ENCODE peak calls at places on chromosomes 12 and 14, in five cellular contexts. One of them, this sample, is unnamed.
A peak's percentile ranks its signal among the peaks of the same experiment; 100 is the strongest.

GRCh38 chr12:64696065-64696741 is 63.0 kb downstream of the GNS start:
- DNase-seq in CD8-positive, alpha-beta T cell: no peak
- DNase-seq in tibial artery: no peak
- DNase-seq in fibroblast of lung: peak; percentile 19
- DNase-seq in AG10803: peak; percentile 41
- DNase-seq in this sample: peak; percentile 74

GRCh38 chr14:52740751-52741150 is 10.8 kb downstream of the STYX start:
- DNase-seq in CD8-positive, alpha-beta T cell: no peak
- DNase-seq in fibroblast of lung: no peak
- DNase-seq in AG10803: no peak
- DNase-seq in tibial artery: no peak
- DNase-seq in this sample: no peak

GRCh38 chr12:71661977-71662522 is 1.6 kb downstream of the ZFC3H1 start:
- DNase-seq in AG10803: peak; percentile 53
- DNase-seq in fibroblast of lung: peak; percentile 77
- DNase-seq in tibial artery: no peak
- DNase-seq in CD8-positive, alpha-beta T cell: no peak
- DNase-seq in this sample: peak; percentile 91

GRCh38 chr12:1639538-1639937 is 10.5 kb downstream of the WNT5B start:
- DNase-seq in CD8-positive, alpha-beta T cell: no peak
- DNase-seq in AG10803: no peak
- DNase-seq in fibroblast of lung: no peak
- DNase-seq in tibial artery: no peak
- DNase-seq in this sample: no peak

GRCh38 chr12:54173066-54173726 is 15.6 kb downstream of the SMUG1 start:
- DNase-seq in tibial artery: peak; percentile 36
- DNase-seq in fibroblast of lung: peak; percentile 27
- DNase-seq in CD8-positive, alpha-beta T cell: peak; percentile 49
- DNase-seq in AG10803: peak; percentile 28
- DNase-seq in this sample: peak; percentile 20

GRCh38 chr14:89085154-89086059 is 261.0 kb downstream of the TTC8 start:
- DNase-seq in tibial artery: no peak
- DNase-seq in AG10803: peak; percentile 28
- DNase-seq in CD8-positive, alpha-beta T cell: no peak
- DNase-seq in fibroblast of lung: no peak
- DNase-seq in this sample: peak; percentile 36

GRCh38 chr12:123078531-123079123 is 72.3 kb downstream of the PITPNM2 start:
- DNase-seq in tibial artery: no peak
- DNase-seq in AG10803: no peak
- DNase-seq in CD8-positive, alpha-beta T cell: no peak
- DNase-seq in fibroblast of lung: no peak
- DNase-seq in this sample: no peak

GRCh38 chr12:2244013-2244861 is 191.4 kb downstream of the CACNA1C start:
- DNase-seq in CD8-positive, alpha-beta T cell: no peak
- DNase-seq in AG10803: peak; percentile 89
- DNase-seq in fibroblast of lung: peak; percentile 98
- DNase-seq in tibial artery: no peak
- DNase-seq in this sample: peak; percentile 92

GRCh38 chr12:56880416-56881035 is 53.7 kb downstream of the SDR9C7 start:
- DNase-seq in fibroblast of lung: peak; percentile 2
- DNase-seq in CD8-positive, alpha-beta T cell: no peak
- DNase-seq in tibial artery: no peak
- DNase-seq in AG10803: peak; percentile 58
- DNase-seq in this sample: peak; percentile 17

GRCh38 chr14:52042371-52043037 is 26.4 kb downstream of the NID2 start:
- DNase-seq in tibial artery: no peak
- DNase-seq in fibroblast of lung: no peak
- DNase-seq in AG10803: no peak
- DNase-seq in CD8-positive, alpha-beta T cell: no peak
- DNase-seq in this sample: no peak

GRCh38 chr12:99111600-99111999 is 466.5 kb downstream of the APAF1 start:
- DNase-seq in fibroblast of lung: no peak
- DNase-seq in CD8-positive, alpha-beta T cell: no peak
- DNase-seq in tibial artery: no peak
- DNase-seq in AG10803: no peak
- DNase-seq in this sample: no peak

GRCh38 chr14:74475678-74476077 is 17.4 kb downstream of the NPC2 start:
- DNase-seq in tibial artery: no peak
- DNase-seq in AG10803: peak; percentile 79
- DNase-seq in CD8-positive, alpha-beta T cell: no peak
- DNase-seq in fibroblast of lung: peak; percentile 80
- DNase-seq in this sample: peak; percentile 76

GRCh38 chr14:103552011-103552797 is 10.3 kb downstream of the BAG5 start:
- DNase-seq in fibroblast of lung: peak; percentile 78
- DNase-seq in CD8-positive, alpha-beta T cell: no peak
- DNase-seq in AG10803: peak; percentile 86
- DNase-seq in tibial artery: peak; percentile 78
- DNase-seq in this sample: peak; percentile 80

GRCh38 chr12:5332521-5332920 is 99.4 kb upstream of the NTF3 start:
- DNase-seq in CD8-positive, alpha-beta T cell: no peak
- DNase-seq in AG10803: no peak
- DNase-seq in tibial artery: no peak
- DNase-seq in fibroblast of lung: no peak
- DNase-seq in this sample: no peak

GRCh38 chr14:50225974-50226297 is 5.4 kb downstream of the SOS2 start:
- DNase-seq in tibial artery: no peak
- DNase-seq in CD8-positive, alpha-beta T cell: no peak
- DNase-seq in fibroblast of lung: no peak
- DNase-seq in AG10803: no peak
- DNase-seq in this sample: no peak

GRCh38 chr12:62799126-62799736 is 135.7 kb downstream of the PPM1H start:
- DNase-seq in fibroblast of lung: peak; percentile 57
- DNase-seq in AG10803: peak; percentile 72
- DNase-seq in tibial artery: peak; percentile 57
- DNase-seq in CD8-positive, alpha-beta T cell: peak; percentile 58
- DNase-seq in this sample: peak; percentile 85

GRCh38 chr12:2339022-2339431 is 286.2 kb downstream of the CACNA1C start:
- DNase-seq in tibial artery: no peak
- DNase-seq in AG10803: peak; percentile 63
- DNase-seq in CD8-positive, alpha-beta T cell: no peak
- DNase-seq in fibroblast of lung: peak; percentile 92
- DNase-seq in this sample: peak; percentile 82

GRCh38 chr14:104598461-104599273 is 5.9 kb downstream of the TMEM179 start:
- DNase-seq in fibroblast of lung: no peak
- DNase-seq in CD8-positive, alpha-beta T cell: no peak
- DNase-seq in tibial artery: no peak
- DNase-seq in AG10803: no peak
- DNase-seq in this sample: no peak

GRCh38 chr12:110790301-110790700 is 47.6 kb upstream of the PPP1CC start:
- DNase-seq in CD8-positive, alpha-beta T cell: no peak
- DNase-seq in AG10803: peak; percentile 56
- DNase-seq in fibroblast of lung: peak; percentile 43
- DNase-seq in tibial artery: no peak
- DNase-seq in this sample: peak; percentile 52

GRCh38 chr12:28750946-28751714 is 397.9 kb upstream of the FAR2 start:
- DNase-seq in CD8-positive, alpha-beta T cell: no peak
- DNase-seq in fibroblast of lung: no peak
- DNase-seq in AG10803: no peak
- DNase-seq in tibial artery: no peak
- DNase-seq in this sample: no peak

GRCh38 chr12:69388371-69388770 is 28.8 kb downstream of the YEATS4 start:
- DNase-seq in CD8-positive, alpha-beta T cell: no peak
- DNase-seq in fibroblast of lung: peak; percentile 70
- DNase-seq in tibial artery: no peak
- DNase-seq in AG10803: peak; percentile 77
- DNase-seq in this sample: peak; percentile 85

GRCh38 chr12:122908915-122909314 is 13.0 kb upstream of the VPS37B start:
- DNase-seq in fibroblast of lung: no peak
- DNase-seq in tibial artery: no peak
- DNase-seq in CD8-positive, alpha-beta T cell: no peak
- DNase-seq in AG10803: no peak
- DNase-seq in this sample: no peak

GRCh38 chr12:52836042-52836466 is 1.9 kb upstream of the KRT79 start:
- DNase-seq in CD8-positive, alpha-beta T cell: peak; percentile 79
- DNase-seq in AG10803: peak; percentile 39
- DNase-seq in tibial artery: no peak
- DNase-seq in fibroblast of lung: peak; percentile 85
- DNase-seq in this sample: peak; percentile 60

GRCh38 chr12:85796001-85796400 is 40.2 kb downstream of the RASSF9 start:
- DNase-seq in AG10803: no peak
- DNase-seq in CD8-positive, alpha-beta T cell: no peak
- DNase-seq in tibial artery: no peak
- DNase-seq in fibroblast of lung: peak; percentile 42
- DNase-seq in this sample: peak; percentile 58

DNA sequence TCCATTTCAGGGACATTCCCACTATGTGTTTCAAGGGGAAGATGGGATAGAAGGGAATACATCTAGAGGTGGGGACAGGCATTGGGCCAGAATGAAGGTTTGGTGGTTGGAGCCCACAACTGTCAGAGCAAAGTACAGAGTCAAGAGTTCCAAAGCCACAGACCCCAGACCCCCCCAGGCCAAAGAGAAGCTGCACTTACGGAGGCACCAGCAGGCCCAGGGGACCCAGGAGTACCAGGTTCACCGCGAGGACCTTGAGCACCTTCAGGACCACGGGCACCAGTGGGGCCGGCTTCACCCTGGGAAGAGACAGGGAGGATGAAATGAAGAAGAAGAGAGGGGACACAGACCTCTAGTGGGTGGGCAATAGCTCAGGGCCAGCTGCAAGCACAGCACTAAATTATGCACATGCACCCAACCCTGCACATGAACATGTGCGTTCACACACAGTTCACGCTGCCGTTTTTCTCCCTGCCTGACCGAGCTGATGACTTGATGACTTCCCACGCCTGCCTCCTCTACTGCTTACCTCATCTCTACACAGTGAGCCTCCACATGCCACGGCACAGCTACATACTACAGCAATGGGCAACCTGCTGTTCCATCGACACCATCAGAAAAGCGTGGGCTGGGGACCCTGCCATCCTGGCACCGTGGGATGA is 16.7 kb downstream of the COL2A1 start:
- DNase-seq in fibroblast of lung: peak; percentile 33
- DNase-seq in CD8-positive, alpha-beta T cell: no peak
- DNase-seq in AG10803: peak; percentile 28
- DNase-seq in tibial artery: no peak
- DNase-seq in this sample: peak; percentile 3
- H3K4me3 ChIP-seq in fibroblast of lung: no peak overlapping the region
- H3K4me3 ChIP-seq in CD8-positive, alpha-beta T cell: no peak overlapping the region
- H3K4me3 ChIP-seq in AG10803: no peak overlapping the region
- H3K4me3 ChIP-seq in tibial artery: no peak overlapping the region
- H3K4me3 ChIP-seq in this sample: no peak overlapping the region

GRCh38 chr12:116524964-116525379 is 34.2 kb upstream of the MAP1LC3B2 start:
- DNase-seq in tibial artery: no peak
- DNase-seq in AG10803: peak; percentile 53
- DNase-seq in fibroblast of lung: peak; percentile 73
- DNase-seq in CD8-positive, alpha-beta T cell: no peak
- DNase-seq in this sample: peak; percentile 70
- H3K4me3 ChIP-seq in tibial artery: peak overlapping the region; percentile 28
- H3K4me3 ChIP-seq in AG10803: no peak overlapping the region
- H3K4me3 ChIP-seq in fibroblast of lung: peak overlapping the region; percentile 15
- H3K4me3 ChIP-seq in CD8-positive, alpha-beta T cell: no peak overlapping the region
- H3K4me3 ChIP-seq in this sample: peak overlapping the region; percentile 14

DNA sequence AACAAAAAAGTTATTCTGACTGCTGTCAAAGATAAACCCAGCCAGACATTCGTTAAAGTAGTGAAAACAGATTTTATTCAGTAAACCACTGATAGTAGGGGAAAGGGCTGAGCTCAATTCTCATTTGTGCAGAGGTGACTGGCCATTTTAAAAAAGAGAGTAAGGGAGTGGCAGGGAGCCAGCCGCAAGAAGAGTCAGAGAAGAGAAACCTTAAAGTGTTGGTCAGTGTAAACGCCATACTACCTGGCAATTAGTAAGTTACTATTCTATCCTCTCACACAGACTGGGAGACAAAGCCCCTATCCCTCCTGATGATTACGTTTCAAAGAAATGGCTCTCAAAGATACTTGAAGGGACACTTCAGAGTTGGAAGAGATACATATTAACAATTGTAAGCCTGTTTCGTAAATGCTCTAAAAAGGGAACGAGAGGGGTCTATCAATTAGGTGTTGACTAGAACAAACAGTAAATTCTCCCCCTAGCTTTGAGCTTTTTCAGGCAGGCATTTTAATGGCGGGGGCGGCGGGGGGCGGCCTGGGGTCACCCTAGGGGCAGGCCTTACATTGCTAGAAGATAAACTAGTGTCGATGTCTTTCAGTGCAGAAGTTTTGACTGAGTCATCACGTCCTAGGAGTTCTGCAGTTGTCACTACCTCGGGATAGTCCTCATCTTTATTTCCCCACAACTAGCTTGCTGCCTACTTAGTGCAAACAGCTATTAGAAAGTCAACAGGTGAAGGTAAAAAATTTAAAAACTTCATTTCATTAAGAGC is 1.8 kb downstream of the ATP6V1D start:
- DNase-seq in tibial artery: no peak
- DNase-seq in fibroblast of lung: peak; percentile 30
- DNase-seq in CD8-positive, alpha-beta T cell: no peak
- DNase-seq in AG10803: peak; percentile 23
- DNase-seq in this sample: no peak
- H3K4me3 ChIP-seq in tibial artery: no peak overlapping the region
- H3K4me3 ChIP-seq in fibroblast of lung: peak overlapping the region; percentile 92
- H3K4me3 ChIP-seq in CD8-positive, alpha-beta T cell: no peak overlapping the region
- H3K4me3 ChIP-seq in AG10803: peak overlapping the region; percentile 95
- H3K4me3 ChIP-seq in this sample: peak overlapping the region; percentile 92

DNA sequence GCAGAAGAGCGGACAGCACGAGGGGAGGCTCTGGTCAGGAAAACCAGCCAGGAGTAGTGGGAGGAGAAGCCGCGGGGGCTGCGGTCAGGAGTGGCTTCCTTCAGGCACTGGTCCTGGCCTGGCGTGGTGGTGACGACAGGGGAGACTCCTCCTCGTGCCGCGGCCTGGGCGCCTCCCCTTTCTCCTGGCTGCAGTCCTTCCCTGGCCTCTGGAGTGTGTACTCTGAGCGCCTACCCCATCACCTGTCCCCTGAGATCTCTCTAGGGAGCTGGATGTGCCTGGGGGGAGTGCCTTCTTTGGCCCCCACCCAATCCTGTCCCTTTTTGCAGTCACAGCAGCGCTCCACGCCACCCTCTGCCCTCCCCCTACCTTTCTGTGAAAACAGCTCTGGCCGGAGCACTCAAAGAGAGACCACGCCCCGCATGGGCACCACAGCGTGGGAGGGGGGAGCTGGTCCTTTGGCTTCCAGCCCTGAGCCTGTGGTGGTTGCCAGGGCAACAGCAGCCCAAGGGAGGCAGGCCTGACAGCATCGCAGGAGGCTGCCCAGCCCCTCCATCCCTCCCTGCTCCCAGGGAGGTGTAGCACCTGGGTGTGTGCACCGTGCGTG is 125.9 kb downstream of the CALM1 start:
- DNase-seq in fibroblast of lung: peak; percentile 59
- DNase-seq in AG10803: no peak
- DNase-seq in CD8-positive, alpha-beta T cell: no peak
- DNase-seq in tibial artery: peak; percentile 59
- DNase-seq in this sample: peak; percentile 22
- H3K4me3 ChIP-seq in fibroblast of lung: no peak overlapping the region
- H3K4me3 ChIP-seq in AG10803: no peak overlapping the region
- H3K4me3 ChIP-seq in CD8-positive, alpha-beta T cell: no peak overlapping the region
- H3K4me3 ChIP-seq in tibial artery: no peak overlapping the region
- H3K4me3 ChIP-seq in this sample: no peak overlapping the region

GRCh38 chr14:23181946-23182345 is 1.5 kb downstream of the SLC7A8 start:
- DNase-seq in CD8-positive, alpha-beta T cell: no peak
- DNase-seq in tibial artery: no peak
- DNase-seq in AG10803: no peak
- DNase-seq in fibroblast of lung: no peak
- DNase-seq in this sample: no peak
- H3K4me3 ChIP-seq in CD8-positive, alpha-beta T cell: peak overlapping the region; percentile 83
- H3K4me3 ChIP-seq in tibial artery: peak overlapping the region; percentile 60
- H3K4me3 ChIP-seq in AG10803: no peak overlapping the region
- H3K4me3 ChIP-seq in fibroblast of lung: no peak overlapping the region
- H3K4me3 ChIP-seq in this sample: no peak overlapping the region